ENCODE peak calls at places on chromosomes 11 and 22, in ten cellular contexts. One of them, this sample, is unnamed. For H3K27me3 and H3K36me3, the result is how much of the 10 kb centered on the place peaks cover.

GRCh38 chr11:60844045-60844869 is 2.3 kb downstream of the CCDC86 start:
- DNase-seq in upper lobe of right lung: no peak
- DNase-seq in hepatocyte: no peak
- DNase-seq in effector memory CD4-positive, alpha-beta T cell: no peak
- DNase-seq in GM23338: no peak
- DNase-seq in NT2/D1: no peak
- DNase-seq in CD4-positive, CD25-positive, alpha-beta regulatory T cell: no peak
- DNase-seq in CD8-positive, alpha-beta T cell: no peak
- DNase-seq in aorta: no peak
- DNase-seq in SJCRH30: no peak
- DNase-seq in this sample: no peak

GRCh38 chr11:4072668-4073285 is 21.8 kb upstream of the RRM1 start:
- DNase-seq in upper lobe of right lung: no peak
- DNase-seq in hepatocyte: peak
- DNase-seq in effector memory CD4-positive, alpha-beta T cell: no peak
- DNase-seq in GM23338: peak
- DNase-seq in NT2/D1: peak
- DNase-seq in CD4-positive, CD25-positive, alpha-beta regulatory T cell: peak
- DNase-seq in CD8-positive, alpha-beta T cell: peak
- DNase-seq in aorta: no peak
- DNase-seq in SJCRH30: peak
- DNase-seq in this sample: peak

GRCh38 chr11:124669193-124669592 is 4.3 kb downstream of the SIAE start:
- DNase-seq in upper lobe of right lung: no peak
- DNase-seq in hepatocyte: peak
- DNase-seq in effector memory CD4-positive, alpha-beta T cell: no peak
- DNase-seq in GM23338: peak
- DNase-seq in NT2/D1: no peak
- DNase-seq in CD4-positive, CD25-positive, alpha-beta regulatory T cell: peak
- DNase-seq in CD8-positive, alpha-beta T cell: peak
- DNase-seq in aorta: no peak
- DNase-seq in SJCRH30: peak
- DNase-seq in this sample: peak

GRCh38 chr11:1812801-1813200 is 22.0 kb upstream of the SYT8 start:
- DNase-seq in upper lobe of right lung: no peak
- DNase-seq in hepatocyte: no peak
- DNase-seq in effector memory CD4-positive, alpha-beta T cell: no peak
- DNase-seq in GM23338: no peak
- DNase-seq in NT2/D1: no peak
- DNase-seq in CD4-positive, CD25-positive, alpha-beta regulatory T cell: no peak
- DNase-seq in CD8-positive, alpha-beta T cell: no peak
- DNase-seq in aorta: no peak
- DNase-seq in SJCRH30: no peak
- DNase-seq in this sample: no peak

GRCh38 chr11:99973993-99974392 is 713.1 kb upstream of the ARHGAP42 start:
- DNase-seq in upper lobe of right lung: no peak
- DNase-seq in hepatocyte: peak
- DNase-seq in effector memory CD4-positive, alpha-beta T cell: no peak
- DNase-seq in GM23338: no peak
- DNase-seq in NT2/D1: no peak
- DNase-seq in CD4-positive, CD25-positive, alpha-beta regulatory T cell: no peak
- DNase-seq in CD8-positive, alpha-beta T cell: no peak
- DNase-seq in aorta: no peak
- DNase-seq in SJCRH30: no peak
- DNase-seq in this sample: no peak

GRCh38 chr11:119671048-119671447 is 58.0 kb downstream of the NECTIN1 start:
- DNase-seq in upper lobe of right lung: no peak
- DNase-seq in hepatocyte: peak
- DNase-seq in effector memory CD4-positive, alpha-beta T cell: no peak
- DNase-seq in GM23338: no peak
- DNase-seq in NT2/D1: no peak
- DNase-seq in CD4-positive, CD25-positive, alpha-beta regulatory T cell: no peak
- DNase-seq in CD8-positive, alpha-beta T cell: no peak
- DNase-seq in aorta: no peak
- DNase-seq in SJCRH30: peak
- DNase-seq in this sample: no peak

GRCh38 chr11:3123316-3123715 is 41.8 kb downstream of the OSBPL5 start:
- DNase-seq in upper lobe of right lung: peak
- DNase-seq in hepatocyte: no peak
- DNase-seq in effector memory CD4-positive, alpha-beta T cell: no peak
- DNase-seq in GM23338: no peak
- DNase-seq in NT2/D1: no peak
- DNase-seq in CD4-positive, CD25-positive, alpha-beta regulatory T cell: no peak
- DNase-seq in CD8-positive, alpha-beta T cell: no peak
- DNase-seq in aorta: peak
- DNase-seq in SJCRH30: no peak
- DNase-seq in this sample: peak

GRCh38 chr11:103609117-103610066 is 427.0 kb upstream of the DDI1 start:
- DNase-seq in upper lobe of right lung: no peak
- DNase-seq in hepatocyte: peak
- DNase-seq in effector memory CD4-positive, alpha-beta T cell: no peak
- DNase-seq in GM23338: peak
- DNase-seq in NT2/D1: peak
- DNase-seq in CD4-positive, CD25-positive, alpha-beta regulatory T cell: no peak
- DNase-seq in CD8-positive, alpha-beta T cell: no peak
- DNase-seq in aorta: no peak
- DNase-seq in SJCRH30: peak
- DNase-seq in this sample: no peak

GRCh38 chr11:54985731-54986130 is 276.2 kb upstream of the TRIM48 start:
- DNase-seq in upper lobe of right lung: no peak
- DNase-seq in hepatocyte: no peak
- DNase-seq in effector memory CD4-positive, alpha-beta T cell: no peak
- DNase-seq in GM23338: no peak
- DNase-seq in NT2/D1: no peak
- DNase-seq in CD4-positive, CD25-positive, alpha-beta regulatory T cell: no peak
- DNase-seq in CD8-positive, alpha-beta T cell: no peak
- DNase-seq in aorta: no peak
- DNase-seq in SJCRH30: no peak
- DNase-seq in this sample: no peak

GRCh38 chr11:132790466-132790865 is 741.8 kb downstream of the OPCML start:
- DNase-seq in upper lobe of right lung: no peak
- DNase-seq in hepatocyte: no peak
- DNase-seq in effector memory CD4-positive, alpha-beta T cell: no peak
- DNase-seq in GM23338: no peak
- DNase-seq in NT2/D1: no peak
- DNase-seq in CD4-positive, CD25-positive, alpha-beta regulatory T cell: no peak
- DNase-seq in CD8-positive, alpha-beta T cell: no peak
- DNase-seq in aorta: no peak
- DNase-seq in SJCRH30: no peak
- DNase-seq in this sample: no peak

GRCh38 chr11:6771926-6772898 is at the start of gene OR2AG2:
- DNase-seq in upper lobe of right lung: no peak
- DNase-seq in hepatocyte: no peak
- DNase-seq in effector memory CD4-positive, alpha-beta T cell: no peak
- DNase-seq in GM23338: no peak
- DNase-seq in NT2/D1: no peak
- DNase-seq in CD4-positive, CD25-positive, alpha-beta regulatory T cell: no peak
- DNase-seq in CD8-positive, alpha-beta T cell: no peak
- DNase-seq in aorta: no peak
- DNase-seq in SJCRH30: no peak
- DNase-seq in this sample: no peak

GRCh38 chr11:125091247-125091876 is 20.1 kb downstream of the TMEM218 start:
- DNase-seq in upper lobe of right lung: peak
- DNase-seq in hepatocyte: peak
- DNase-seq in effector memory CD4-positive, alpha-beta T cell: no peak
- DNase-seq in GM23338: peak
- DNase-seq in NT2/D1: peak
- DNase-seq in CD4-positive, CD25-positive, alpha-beta regulatory T cell: no peak
- DNase-seq in CD8-positive, alpha-beta T cell: no peak
- DNase-seq in aorta: no peak
- DNase-seq in SJCRH30: peak
- DNase-seq in this sample: peak

GRCh38 chr11:71372693-71373657 is 75.2 kb downstream of the DHCR7 start:
- DNase-seq in upper lobe of right lung: no peak
- DNase-seq in hepatocyte: peak
- DNase-seq in effector memory CD4-positive, alpha-beta T cell: no peak
- DNase-seq in GM23338: peak
- DNase-seq in NT2/D1: peak
- DNase-seq in CD4-positive, CD25-positive, alpha-beta regulatory T cell: no peak
- DNase-seq in CD8-positive, alpha-beta T cell: no peak
- DNase-seq in aorta: no peak
- DNase-seq in SJCRH30: no peak
- DNase-seq in this sample: peak

GRCh38 chr11:33778682-33779081 is 4.4 kb upstream of the FBXO3 start:
- DNase-seq in upper lobe of right lung: no peak
- DNase-seq in hepatocyte: peak
- DNase-seq in effector memory CD4-positive, alpha-beta T cell: no peak
- DNase-seq in GM23338: peak
- DNase-seq in NT2/D1: no peak
- DNase-seq in CD4-positive, CD25-positive, alpha-beta regulatory T cell: no peak
- DNase-seq in CD8-positive, alpha-beta T cell: no peak
- DNase-seq in aorta: no peak
- DNase-seq in SJCRH30: peak
- DNase-seq in this sample: no peak

GRCh38 chr11:134950692-134951304 is 538.8 kb upstream of the B3GAT1 start:
- DNase-seq in upper lobe of right lung: no peak
- DNase-seq in hepatocyte: no peak
- DNase-seq in effector memory CD4-positive, alpha-beta T cell: no peak
- DNase-seq in GM23338: no peak
- DNase-seq in NT2/D1: no peak
- DNase-seq in CD4-positive, CD25-positive, alpha-beta regulatory T cell: no peak
- DNase-seq in CD8-positive, alpha-beta T cell: no peak
- DNase-seq in aorta: no peak
- DNase-seq in SJCRH30: peak
- DNase-seq in this sample: no peak

GRCh38 chr22:26766510-26767350 is 109.3 kb downstream of the MIAT start:
- DNase-seq in upper lobe of right lung: no peak
- DNase-seq in hepatocyte: no peak
- DNase-seq in effector memory CD4-positive, alpha-beta T cell: no peak
- DNase-seq in GM23338: no peak
- DNase-seq in NT2/D1: no peak
- DNase-seq in CD4-positive, CD25-positive, alpha-beta regulatory T cell: no peak
- DNase-seq in CD8-positive, alpha-beta T cell: no peak
- DNase-seq in aorta: no peak
- DNase-seq in SJCRH30: no peak
- DNase-seq in this sample: no peak

DNA sequence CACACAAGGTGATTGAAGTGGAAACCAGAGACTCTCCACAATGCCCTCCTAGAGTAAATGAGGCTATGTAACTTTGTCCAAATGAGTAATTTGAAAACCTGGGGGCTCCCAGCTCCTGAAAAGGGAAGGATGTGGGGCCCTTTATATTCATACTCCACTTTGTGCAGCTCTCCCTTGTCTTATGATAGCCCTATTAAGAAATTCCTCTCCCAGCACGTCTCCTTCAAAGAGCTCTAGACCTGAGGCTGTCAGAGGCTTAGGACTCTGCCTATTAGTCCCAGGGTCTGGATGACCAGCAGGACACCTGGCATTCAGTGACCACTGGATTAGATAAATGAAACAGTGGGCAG is 2.1 kb downstream of the SLC43A1 start:
- DNase-seq in upper lobe of right lung: no peak
- DNase-seq in hepatocyte: no peak
- DNase-seq in effector memory CD4-positive, alpha-beta T cell: no peak
- DNase-seq in GM23338: no peak
- DNase-seq in NT2/D1: no peak
- DNase-seq in CD4-positive, CD25-positive, alpha-beta regulatory T cell: no peak
- DNase-seq in CD8-positive, alpha-beta T cell: no peak
- DNase-seq in aorta: no peak
- DNase-seq in SJCRH30: no peak
- DNase-seq in this sample: no peak
- H3K4me3 ChIP-seq in upper lobe of right lung: no peak
- H3K4me3 ChIP-seq in hepatocyte: no peak
- H3K4me3 ChIP-seq in effector memory CD4-positive, alpha-beta T cell: no peak
- H3K4me3 ChIP-seq in GM23338: peak
- H3K4me3 ChIP-seq in NT2/D1: no peak
- H3K4me3 ChIP-seq in CD4-positive, CD25-positive, alpha-beta regulatory T cell: peak
- H3K4me3 ChIP-seq in CD8-positive, alpha-beta T cell: no peak
- H3K4me3 ChIP-seq in aorta: no peak
- H3K4me3 ChIP-seq in SJCRH30: no peak
- H3K4me3 ChIP-seq in this sample: peak

GRCh38 chr22:36922097-36922608 is 8.7 kb downstream of the CSF2RB start:
- DNase-seq in upper lobe of right lung: no peak
- DNase-seq in hepatocyte: peak
- DNase-seq in effector memory CD4-positive, alpha-beta T cell: no peak
- DNase-seq in GM23338: peak
- DNase-seq in NT2/D1: no peak
- DNase-seq in CD4-positive, CD25-positive, alpha-beta regulatory T cell: no peak
- DNase-seq in CD8-positive, alpha-beta T cell: no peak
- DNase-seq in aorta: no peak
- DNase-seq in SJCRH30: no peak
- DNase-seq in this sample: peak
- H3K27me3 ChIP-seq in upper lobe of right lung: under half
- H3K27me3 ChIP-seq in hepatocyte: under half
- H3K27me3 ChIP-seq in effector memory CD4-positive, alpha-beta T cell: under half
- H3K27me3 ChIP-seq in GM23338: under half
- H3K27me3 ChIP-seq in NT2/D1: under half
- H3K27me3 ChIP-seq in CD4-positive, CD25-positive, alpha-beta regulatory T cell: under half
- H3K27me3 ChIP-seq in CD8-positive, alpha-beta T cell: under half
- H3K27me3 ChIP-seq in aorta: under half
- H3K27me3 ChIP-seq in SJCRH30: under half
- H3K27me3 ChIP-seq in this sample: under half

GRCh38 chr22:46280999-46281623 is 13.3 kb downstream of the TTC38 start:
- DNase-seq in upper lobe of right lung: peak
- DNase-seq in hepatocyte: no peak
- DNase-seq in effector memory CD4-positive, alpha-beta T cell: no peak
- DNase-seq in GM23338: peak
- DNase-seq in NT2/D1: no peak
- DNase-seq in CD4-positive, CD25-positive, alpha-beta regulatory T cell: no peak
- DNase-seq in CD8-positive, alpha-beta T cell: peak
- DNase-seq in aorta: no peak
- DNase-seq in SJCRH30: no peak
- DNase-seq in this sample: peak
- H3K36me3 ChIP-seq in upper lobe of right lung: half or more
- H3K36me3 ChIP-seq in hepatocyte: under half
- H3K36me3 ChIP-seq in effector memory CD4-positive, alpha-beta T cell: under half
- H3K36me3 ChIP-seq in GM23338: under half
- H3K36me3 ChIP-seq in NT2/D1: half or more
- H3K36me3 ChIP-seq in CD4-positive, CD25-positive, alpha-beta regulatory T cell: under half
- H3K36me3 ChIP-seq in CD8-positive, alpha-beta T cell: under half
- H3K36me3 ChIP-seq in aorta: under half
- H3K36me3 ChIP-seq in SJCRH30: under half
- H3K36me3 ChIP-seq in this sample: under half

DNA sequence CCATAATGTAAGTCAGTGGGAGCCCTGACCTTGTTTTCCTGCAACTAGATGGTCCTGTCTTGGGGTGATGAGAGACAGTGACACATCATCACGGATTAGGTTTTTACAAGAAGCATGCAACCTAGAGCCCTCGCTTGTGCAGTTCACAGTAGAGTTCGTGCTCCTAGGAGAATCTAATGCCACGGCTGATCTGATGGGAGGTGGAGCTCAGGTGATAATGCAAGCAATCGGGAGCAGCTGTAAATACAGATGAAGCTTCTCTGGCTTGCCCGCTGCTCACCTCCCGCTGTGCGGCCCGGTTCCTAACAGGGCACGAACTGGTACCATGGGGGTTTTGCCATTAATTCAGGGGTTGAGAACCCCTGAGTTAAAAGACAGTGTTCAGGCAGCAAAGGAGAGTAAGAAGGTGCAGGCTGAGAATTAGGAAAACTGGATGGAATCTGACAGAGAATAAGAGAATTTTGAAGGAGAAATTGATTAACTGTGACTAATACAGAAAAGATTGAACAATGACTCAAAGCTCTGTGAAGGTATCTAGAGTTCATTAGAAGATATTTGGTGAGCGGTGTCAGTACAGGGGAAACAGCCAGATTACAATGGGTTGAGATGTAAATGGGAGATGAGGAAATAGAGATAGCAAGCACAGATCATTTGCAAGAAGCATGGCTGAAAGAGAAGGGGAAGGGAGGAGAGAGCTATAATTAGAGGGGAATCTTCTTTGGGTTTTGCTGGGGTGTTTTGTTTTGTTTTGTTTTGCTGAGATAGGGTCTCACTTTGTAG is 21.0 kb downstream of the WEE1 start:
- DNase-seq in upper lobe of right lung: no peak
- DNase-seq in hepatocyte: no peak
- DNase-seq in effector memory CD4-positive, alpha-beta T cell: no peak
- DNase-seq in GM23338: no peak
- DNase-seq in NT2/D1: no peak
- DNase-seq in CD4-positive, CD25-positive, alpha-beta regulatory T cell: no peak
- DNase-seq in CD8-positive, alpha-beta T cell: no peak
- DNase-seq in aorta: no peak
- DNase-seq in SJCRH30: no peak
- DNase-seq in this sample: no peak
- H3K4me3 ChIP-seq in upper lobe of right lung: no peak
- H3K4me3 ChIP-seq in hepatocyte: no peak
- H3K4me3 ChIP-seq in effector memory CD4-positive, alpha-beta T cell: no peak
- H3K4me3 ChIP-seq in GM23338: no peak
- H3K4me3 ChIP-seq in NT2/D1: no peak
- H3K4me3 ChIP-seq in CD4-positive, CD25-positive, alpha-beta regulatory T cell: no peak
- H3K4me3 ChIP-seq in CD8-positive, alpha-beta T cell: no peak
- H3K4me3 ChIP-seq in aorta: no peak
- H3K4me3 ChIP-seq in SJCRH30: no peak
- H3K4me3 ChIP-seq in this sample: no peak

This sample was measured in H7.